ENCODE peak calls at places on chromosomes 1 and 21, in ten cellular contexts. I, P, S, D, L, F, J, R, M and O are unnamed samples.

GRCh38 chr21:42768324-42769121 is 110.8 kb downstream of the WDR4 start:
- DNase-seq in P (no peak), F (no peak), S (no peak), D (no peak), L (no peak), J (no peak), M (no peak), R (peak), I (no peak), O (no peak)

GRCh38 chr21:45974073-45975016 is 7.2 kb upstream of the COL6A1 start:
- DNase-seq in I (peak), F (no peak), P (no peak), D (peak), R (peak), J (no peak), L (no peak), M (no peak), S (peak), O (peak)

GRCh38 chr1:176566004-176566975 is 103.3 kb downstream of the PAPPA2 start:
- DNase-seq in P (no peak), D (no peak), R (no peak), S (no peak), J (no peak), F (no peak), L (no peak), M (no peak), I (no peak), O (no peak)

GRCh38 chr1:9717193-9718005 is 65.9 kb downstream of the PIK3CD start:
- DNase-seq in D (no peak), J (no peak), F (no peak), S (no peak), L (no peak), P (no peak), R (peak), M (peak), I (peak), O (no peak)

GRCh38 chr1:182141040-182141439 is 79.5 kb upstream of the ZNF648 start:
- DNase-seq in F (no peak), R (no peak), L (no peak), J (no peak), P (no peak), D (no peak), S (no peak), M (no peak), I (no peak), O (no peak)

GRCh38 chr1:91924146-91924545 is 25.1 kb upstream of the BRDT start:
- DNase-seq in F (peak), J (peak), D (no peak), R (no peak), M (no peak), L (no peak), I (no peak), S (no peak), P (no peak), O (no peak)

GRCh38 chr1:20586939-20587638 is 1.8 kb upstream of the CDA start:
- DNase-seq in L (no peak), M (no peak), J (no peak), I (no peak), S (no peak), D (no peak), R (no peak), F (peak), P (no peak), O (no peak)

GRCh38 chr1:3393987-3394920 is 60.2 kb upstream of the ARHGEF16 start:
- DNase-seq in M (no peak), I (no peak), S (no peak), L (no peak), F (no peak), P (no peak), D (no peak), J (no peak), R (no peak), O (no peak)

GRCh38 chr1:178745260-178745659 is 20.2 kb downstream of the RALGPS2 start:
- DNase-seq in I (no peak), R (no peak), J (no peak), L (no peak), F (no peak), S (no peak), P (no peak), M (no peak), D (no peak), O (no peak)

GRCh38 chr1:171438441-171438840 is 46.9 kb upstream of the PRRC2C start:
- DNase-seq in J (peak), I (peak), D (no peak), F (peak), S (peak), P (no peak), L (no peak), M (no peak), R (no peak), O (no peak)

GRCh38 chr1:179883040-179883501 is 986 bp downstream of the TOR1AIP1 start:
- DNase-seq in I (no peak), M (no peak), D (no peak), F (no peak), L (peak), R (peak), J (no peak), S (no peak), P (no peak), O (no peak)

GRCh38 chr1:45584351-45585109 is 689 bp downstream of the NASP start:
- DNase-seq in I (peak), D (peak), R (peak), L (peak), M (peak), F (peak), S (peak), J (peak), P (peak), O (peak)
- TF ChIP-seq CTCF in I (peak), D (no peak), R (no peak), L (no peak), M (no peak), F (no peak), S (no peak), J (no peak), P (peak), O (peak)

DNA sequence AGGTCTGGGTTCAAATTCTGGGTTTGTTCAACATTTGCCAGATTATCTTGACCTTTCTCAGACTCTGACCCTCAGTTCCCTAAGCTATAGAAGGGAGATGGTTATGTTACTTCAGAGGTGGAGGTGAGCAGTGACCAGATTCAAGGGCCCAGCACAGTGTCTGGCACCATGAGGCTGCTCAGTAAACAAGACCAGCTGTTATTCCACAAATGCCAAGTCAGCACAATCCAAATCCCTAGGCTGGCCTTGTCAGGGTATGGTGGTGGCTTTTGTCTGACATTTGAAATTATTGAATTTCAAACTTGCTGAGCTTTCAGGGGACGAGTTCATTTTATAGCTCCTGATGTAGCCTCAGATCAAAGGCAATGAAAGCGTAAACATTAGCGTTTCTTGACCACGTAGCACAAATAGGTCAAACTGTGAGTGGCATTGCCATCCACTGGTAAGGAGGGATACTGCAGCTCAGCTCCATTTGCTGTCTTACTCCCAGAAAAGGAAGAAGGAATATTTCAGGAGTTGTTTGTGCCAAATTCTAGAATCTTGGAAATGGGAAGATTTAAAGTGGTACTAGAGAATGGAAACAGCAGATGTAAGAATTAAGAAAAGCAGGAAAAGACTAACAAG is 94.3 kb upstream of the EDN2 start:
- DNase-seq in I (no peak), R (no peak), D (no peak), L (no peak), F (peak), P (no peak), M (no peak), S (peak), J (no peak), O (peak)
- TF ChIP-seq CTCF in I (peak), R (peak), D (peak), L (peak), F (peak), P (peak), M (no peak), S (peak), J (peak), O (peak)

GRCh38 chr1:224700915-224701531 is 84.9 kb downstream of the CNIH3 start:
- DNase-seq in P (no peak), S (peak), D (peak), M (no peak), F (peak), R (no peak), J (no peak), I (no peak), L (peak), O (no peak)
- TF ChIP-seq CTCF in P (peak), S (no peak), D (peak), M (no peak), F (no peak), R (no peak), J (peak), I (no peak), L (peak), O (no peak)

GRCh38 chr1:156868341-156868740 is 7.7 kb downstream of the NTRK1 start:
- DNase-seq in R (peak), P (no peak), F (no peak), J (no peak), I (no peak), L (no peak), M (no peak), D (peak), S (no peak), O (no peak)
- TF ChIP-seq CTCF in R (no peak), P (no peak), F (no peak), J (no peak), I (no peak), L (no peak), M (no peak), D (no peak), S (no peak), O (no peak)

DNA sequence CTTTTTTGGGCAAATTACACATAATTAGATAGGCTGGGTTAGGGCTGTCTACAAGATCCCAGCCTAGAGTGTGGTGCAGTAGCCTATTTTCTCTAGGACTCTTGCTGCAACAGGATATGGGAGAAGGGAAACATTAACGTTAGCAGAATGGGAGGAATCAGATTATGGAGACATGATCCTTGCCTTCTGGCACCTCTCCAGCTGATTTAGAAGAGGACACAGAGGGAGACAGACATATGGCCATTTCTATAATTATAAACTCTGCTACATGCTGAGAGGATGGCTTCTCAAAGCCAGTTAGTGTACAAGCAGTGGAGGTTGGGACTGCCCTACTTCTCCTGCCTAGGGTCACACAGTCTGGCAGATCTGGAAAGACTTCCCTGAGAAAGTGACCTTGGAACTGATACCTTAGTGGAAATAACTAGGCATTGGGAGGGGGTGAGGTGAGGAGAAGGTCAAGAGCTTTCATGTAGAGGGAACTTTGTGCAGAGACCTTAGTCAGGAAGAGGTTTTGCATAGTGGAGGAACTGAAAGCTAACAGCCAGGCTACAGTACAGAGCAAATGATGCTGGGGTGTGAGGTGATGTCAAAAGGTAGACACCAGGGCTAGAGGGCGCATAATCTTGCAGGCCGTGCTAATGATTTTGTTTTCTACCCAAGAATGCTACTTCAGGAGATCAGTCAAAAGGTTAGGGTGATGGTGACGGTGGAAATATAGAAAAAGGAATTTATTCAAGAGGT is 1.2 kb upstream of the CD1D start:
- DNase-seq in I (no peak), L (no peak), J (no peak), M (no peak), S (no peak), F (no peak), P (no peak), R (no peak), D (peak), O (no peak)
- TF ChIP-seq CTCF in I (no peak), L (no peak), J (no peak), M (no peak), S (no peak), F (no peak), P (no peak), R (no peak), D (no peak), O (no peak)

DNA sequence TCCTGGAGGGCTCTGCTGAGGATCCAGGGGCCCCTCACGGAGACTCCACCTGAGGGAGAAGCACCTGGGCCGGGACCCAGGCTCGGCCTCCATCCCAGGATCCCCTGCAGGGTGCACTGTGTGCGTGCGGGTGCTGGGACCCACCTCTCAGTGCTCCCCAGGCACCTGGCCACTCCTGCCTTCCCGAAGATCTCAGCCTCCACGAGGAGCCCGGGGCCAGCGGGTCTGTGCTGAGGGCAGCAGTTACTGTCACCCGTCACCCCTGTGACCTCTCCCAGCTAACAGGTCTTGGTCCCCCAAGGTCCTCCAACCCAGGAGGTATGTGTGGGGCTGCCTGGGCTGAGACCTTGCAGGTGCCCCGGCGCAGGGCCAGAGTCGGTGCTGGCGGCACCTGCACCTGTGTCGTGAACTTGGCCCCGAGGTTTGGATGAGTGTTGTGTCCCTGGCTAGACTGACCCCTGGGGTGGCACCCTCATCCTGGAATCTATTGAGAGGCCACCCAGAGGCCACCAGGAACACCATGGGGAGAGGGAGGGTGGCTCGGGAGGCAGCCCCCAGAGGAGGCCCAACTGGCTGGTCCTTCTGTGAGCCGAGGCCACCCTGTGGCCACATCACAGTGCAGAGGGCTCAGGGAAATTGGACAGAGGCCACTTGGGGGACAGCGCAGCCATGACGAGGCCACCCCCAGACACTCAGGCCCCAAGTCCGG is 17.6 kb downstream of the MORN1 start:
- DNase-seq in F (no peak), P (no peak), S (no peak), I (peak), J (no peak), L (no peak), D (peak), M (no peak), R (peak), O (no peak)
- TF ChIP-seq CTCF in F (no peak), P (no peak), S (no peak), I (no peak), J (no peak), L (no peak), D (peak), M (no peak), R (no peak), O (peak)

DNA sequence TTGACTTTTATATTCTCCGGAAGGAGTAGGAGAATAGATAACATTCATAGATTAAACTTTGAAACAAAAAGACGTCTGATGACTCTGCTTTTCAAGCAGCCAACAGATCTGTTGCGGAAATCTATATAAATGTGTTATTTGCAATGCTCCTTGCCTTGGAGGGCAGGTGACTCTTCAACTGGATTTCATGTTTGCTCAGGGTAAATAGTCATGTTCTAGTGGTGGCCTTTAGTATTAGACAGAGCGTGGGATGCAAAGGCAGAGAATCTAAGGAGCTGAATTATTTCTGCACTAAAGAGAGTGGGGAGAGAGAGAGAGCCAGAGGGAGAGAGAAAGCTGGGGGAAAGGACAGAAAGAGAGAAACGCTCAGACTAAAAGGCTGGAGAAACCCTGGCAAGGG is 454.3 kb downstream of the AJAP1 start:
- DNase-seq in F (no peak), L (no peak), J (no peak), I (no peak), M (no peak), P (no peak), S (no peak), R (no peak), D (no peak), O (no peak)
- TF ChIP-seq CTCF in F (no peak), L (no peak), J (no peak), I (no peak), M (no peak), P (no peak), S (no peak), R (no peak), D (no peak), O (no peak)

GRCh38 chr1:26692211-26692792 is 3.5 kb upstream of the ARID1A start:
- DNase-seq in R (peak), J (peak), F (peak), M (peak), L (peak), S (peak), P (peak), I (peak), D (peak), O (peak)
- TF ChIP-seq CTCF in R (no peak), J (peak), F (peak), M (no peak), L (peak), S (no peak), P (peak), I (no peak), D (peak), O (peak)